ENCODE peak calls at places on chromosomes 13 and 19, in ten cellular contexts. V, R, G, J, I, A, Z, E, X and H are unnamed samples. For H3K4me1, the result is how much of the 10 kb centered on the place peaks cover.

GRCh38 chr19:48806818-48807589 is 3.8 kb downstream of the BCAT2 start:
- ATAC-seq in I (no peak), E (peak), Z (no peak), R (peak), J (peak), A (peak), V (peak), X (peak), G (no peak), H (no peak)

GRCh38 chr19:39987596-39987995 is 9.3 kb upstream of the ZNF546 start:
- ATAC-seq in E (no peak), V (no peak), I (no peak), Z (no peak), G (no peak), A (no peak), R (no peak), X (no peak), J (no peak), H (no peak)

GRCh38 chr19:48475369-48476068 is 6.3 kb downstream of the CYTH2 start:
- ATAC-seq in A (no peak), E (no peak), R (no peak), I (no peak), G (no peak), Z (no peak), X (no peak), V (no peak), J (no peak), H (no peak)

GRCh38 chr13:106499905-106500304 is 35.6 kb downstream of the EFNB2 start:
- ATAC-seq in E (no peak), J (no peak), G (no peak), R (no peak), X (peak), A (no peak), V (peak), I (no peak), Z (no peak), H (no peak)

GRCh38 chr13:26053418-26053980 is 1.7 kb upstream of the SHISA2 start:
- ATAC-seq in G (no peak), Z (no peak), A (no peak), I (no peak), X (no peak), J (no peak), V (no peak), E (no peak), R (no peak), H (no peak)

GRCh38 chr19:35296644-35297514 is 4.9 kb downstream of the MAG start:
- ATAC-seq in Z (no peak), X (no peak), G (no peak), J (no peak), A (no peak), R (no peak), I (no peak), E (no peak), V (no peak), H (no peak)

GRCh38 chr19:49713236-49713845 is 22.4 kb downstream of the CPT1C start:
- ATAC-seq in I (no peak), G (no peak), A (no peak), J (no peak), R (peak), E (no peak), V (no peak), Z (no peak), X (no peak), H (no peak)

GRCh38 chr19:51064534-51065220 is at the start of gene KLK13:
- ATAC-seq in A (peak), E (peak), X (peak), Z (peak), J (no peak), G (peak), I (peak), R (no peak), V (peak), H (no peak)

GRCh38 chr19:19486343-19487076 is 28.8 kb downstream of the TSSK6 start:
- ATAC-seq in V (no peak), X (no peak), Z (no peak), I (no peak), G (no peak), E (no peak), R (no peak), J (no peak), A (no peak), H (no peak)
- H3K27ac ChIP-seq in V (no peak), X (no peak), Z (peak), I (no peak), G (no peak), E (no peak), R (no peak), J (no peak), A (peak), H (no peak)

DNA sequence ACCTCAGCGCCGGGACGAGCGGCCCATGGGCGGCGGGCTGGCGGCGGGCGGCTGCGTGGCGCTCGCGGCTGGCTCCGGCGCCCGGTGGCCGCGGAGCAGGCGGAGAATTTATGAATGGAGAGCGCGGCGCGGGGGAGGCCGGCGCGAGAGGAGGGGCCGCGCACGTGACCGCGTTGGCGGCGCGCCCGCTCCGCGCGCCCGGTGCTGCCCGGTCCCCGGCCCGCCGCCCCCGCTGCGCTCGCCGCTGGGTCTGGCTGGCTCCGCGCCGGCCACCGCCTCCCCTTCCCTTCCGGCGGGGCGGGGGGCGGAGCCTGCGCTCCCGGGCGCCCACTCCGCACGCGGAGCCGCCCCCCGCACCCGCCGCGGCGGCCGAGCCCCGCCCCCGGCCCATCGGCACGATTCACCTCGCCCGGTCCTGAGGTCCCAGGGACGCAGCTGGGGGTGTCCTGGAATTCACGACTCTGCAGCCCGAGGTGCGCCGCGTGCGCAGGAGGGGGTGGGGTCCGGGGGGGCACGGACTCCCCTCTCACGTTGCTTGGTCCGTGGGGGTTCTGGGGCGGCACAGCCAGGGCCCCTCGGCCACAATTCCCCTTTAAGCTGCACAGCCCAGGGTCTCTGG is at the start of gene CBARP:
- ATAC-seq in I (no peak), G (no peak), J (no peak), A (no peak), Z (peak), V (no peak), E (peak), X (peak), R (no peak), H (peak)
- H3K4me3 ChIP-seq in I (peak), G (peak), J (peak), A (peak), Z (no peak), V (peak), E (peak), X (peak), R (peak), H (peak)

GRCh38 chr13:48574036-48574796 is 41.3 kb upstream of the RCBTB2 start:
- ATAC-seq in X (peak), E (no peak), I (no peak), G (no peak), A (no peak), V (peak), Z (no peak), J (no peak), R (no peak), H (no peak)
- H3K4me1 ChIP-seq in X (half or more), E (under half), I (under half), G (half or more), A (under half), V (under half), Z (under half), J (under half), R (under half), H (under half)

GRCh38 chr13:66468656-66469055 is 761.5 kb downstream of the PCDH9 start:
- ATAC-seq in R (peak), V (no peak), J (no peak), I (no peak), Z (no peak), A (no peak), E (no peak), X (no peak), G (no peak), H (no peak)
- H3K27ac ChIP-seq in R (no peak), V (no peak), J (no peak), I (no peak), Z (no peak), A (no peak), E (no peak), X (no peak), G (no peak), H (no peak)

GRCh38 chr19:885536-886224 is 7.3 kb downstream of the MED16 start:
- ATAC-seq in V (no peak), X (no peak), R (no peak), G (no peak), A (no peak), I (no peak), Z (no peak), J (no peak), E (no peak), H (no peak)

GRCh38 chr19:887072-887471 is 5.9 kb downstream of the MED16 start:
- ATAC-seq in J (no peak), I (no peak), G (no peak), V (no peak), X (no peak), A (no peak), Z (no peak), R (no peak), E (no peak), H (no peak)

GRCh38 chr19:888615-889385 is 4.2 kb downstream of the MED16 start:
- ATAC-seq in Z (no peak), X (no peak), J (no peak), E (no peak), G (no peak), I (no peak), A (no peak), V (no peak), R (no peak), H (no peak)

GRCh38 chr19:889662-890295 is 3.2 kb downstream of the MED16 start:
- ATAC-seq in Z (no peak), R (no peak), G (no peak), E (no peak), V (no peak), I (no peak), J (no peak), X (no peak), A (no peak), H (no peak)

DNA sequence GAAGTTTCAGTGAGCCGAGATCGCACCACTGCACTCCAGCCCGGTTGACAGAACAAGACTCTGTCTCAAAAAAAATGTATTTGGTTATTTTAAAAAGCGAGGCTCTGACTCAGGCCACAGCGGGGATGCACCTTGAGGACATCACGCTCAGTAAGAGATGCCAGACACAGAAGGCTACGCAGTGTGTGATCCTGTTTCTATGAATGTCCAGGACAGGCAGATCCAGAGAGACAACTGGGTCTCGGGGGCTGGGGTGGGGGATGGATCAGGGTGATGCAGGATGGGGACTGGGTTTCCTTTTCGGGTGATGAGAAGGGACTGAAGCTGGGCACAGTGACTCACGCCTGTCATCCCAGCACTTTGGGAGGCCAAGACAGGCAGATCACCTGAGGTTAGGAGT is 5.4 kb downstream of the MED16 start:
- ATAC-seq in V (no peak), J (no peak), R (no peak), E (no peak), X (no peak), Z (no peak), I (no peak), A (no peak), G (no peak), H (no peak)
- H3K4me3 ChIP-seq in V (no peak), J (no peak), R (no peak), E (no peak), X (no peak), Z (no peak), I (no peak), A (no peak), G (no peak), H (no peak)

DNA sequence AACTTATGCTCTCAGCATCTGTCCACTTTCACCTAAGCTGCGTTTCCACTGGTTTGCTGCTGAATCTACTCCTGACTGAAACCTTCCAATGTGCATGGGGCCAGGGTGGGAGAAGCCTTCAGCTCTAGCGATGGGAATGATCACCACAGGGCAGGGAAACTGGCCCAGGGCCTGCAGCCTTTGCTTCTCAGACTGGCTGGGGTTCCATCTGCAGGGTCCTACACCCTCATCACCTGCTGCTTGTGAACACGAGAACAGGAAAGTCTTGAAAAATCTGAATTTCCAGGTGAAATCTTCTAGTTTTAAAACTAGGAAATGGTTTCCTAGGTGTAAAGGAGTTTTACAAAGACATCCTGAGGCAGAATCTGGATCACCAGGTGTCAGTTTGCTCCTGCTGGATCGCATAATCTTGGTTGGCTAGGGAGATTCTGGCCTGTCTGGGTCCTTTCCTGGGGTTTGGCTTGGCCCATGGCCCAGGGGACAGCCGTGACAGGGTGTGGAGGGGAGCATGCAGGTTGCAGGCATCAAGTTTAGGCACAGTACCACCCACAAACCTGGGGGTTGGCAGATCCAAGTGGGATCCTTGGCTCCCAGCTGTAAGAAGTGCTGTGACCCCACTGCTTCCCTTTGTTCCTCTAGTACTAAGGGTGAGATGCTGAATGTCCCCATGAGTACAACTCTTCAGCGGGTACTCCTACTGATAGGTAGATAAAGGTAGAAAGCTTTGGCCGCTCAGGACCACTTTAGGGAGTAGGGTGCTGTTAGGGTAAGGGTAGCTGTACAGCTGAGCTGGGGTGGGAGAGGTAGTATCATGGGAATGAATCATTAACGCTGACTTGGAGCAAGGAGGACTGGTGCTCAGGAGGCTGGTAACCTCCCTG is 1.8 kb upstream of the UBE2M start:
- ATAC-seq in X (no peak), A (no peak), R (no peak), J (no peak), V (no peak), E (no peak), Z (no peak), I (no peak), G (no peak), H (no peak)
- H3K4me1 ChIP-seq in X (half or more), A (under half), R (under half), J (under half), V (under half), E (under half), Z (half or more), I (under half), G (under half), H (half or more)

DNA sequence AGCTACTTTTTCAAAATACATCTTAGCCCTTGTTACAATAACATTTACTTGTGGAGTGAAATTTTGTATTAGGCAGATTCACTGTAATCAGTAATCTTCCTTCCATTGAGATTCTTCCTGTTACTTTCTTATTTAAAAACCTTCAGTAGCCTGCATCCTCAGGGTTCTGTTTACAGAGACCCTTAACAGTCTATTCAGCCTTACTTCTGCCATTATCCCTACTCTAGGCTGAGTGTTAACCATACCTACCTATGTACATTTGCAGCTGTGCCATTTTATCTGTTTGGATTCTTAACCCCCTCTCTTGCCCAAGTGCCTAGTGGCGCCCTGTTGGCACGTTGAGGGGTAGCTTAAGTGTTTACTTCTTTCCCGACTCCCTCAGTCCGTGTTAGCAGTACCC is 71.9 kb downstream of the LRCH1 start:
- ATAC-seq in G (no peak), V (no peak), R (no peak), X (no peak), J (no peak), A (no peak), E (no peak), I (no peak), Z (no peak), H (no peak)
- H3K27ac ChIP-seq in G (no peak), V (no peak), R (no peak), X (peak), J (no peak), A (no peak), E (no peak), I (no peak), Z (no peak), H (peak)

GRCh38 chr13:98370806-98371553 is 193.9 kb upstream of the RNF113B start:
- ATAC-seq in J (no peak), E (no peak), G (peak), A (peak), Z (peak), V (peak), R (no peak), I (no peak), X (no peak), H (peak)
- H3K4me3 ChIP-seq in J (no peak), E (no peak), G (no peak), A (no peak), Z (no peak), V (no peak), R (no peak), I (no peak), X (no peak), H (no peak)

GRCh38 chr13:96020155-96020575 is 33.0 kb downstream of the UGGT2 start:
- ATAC-seq in Z (peak), X (peak), V (peak), A (peak), J (peak), R (peak), I (peak), E (peak), G (peak), H (peak)
- H3K4me1 ChIP-seq in Z (under half), X (under half), V (under half), A (under half), J (under half), R (under half), I (under half), E (under half), G (under half), H (under half)